ENCODE peak calls at places on chromosomes 12 and 14, in seven cellular contexts. O is transverse colon, V is esophagus squamous epithelium, T is tibial nerve, K is heart left ventricle, N is upper lobe of left lung, G is sigmoid colon. L is an unnamed sample.

GRCh38 chr14:103151270-103151933 is 28.1 kb downstream of the TNFAIP2 start:
- DNase-seq in O (no peak), V (no peak), T (no peak), K (no peak), N (no peak), G (no peak), L (no peak)

GRCh38 chr12:2119266-2119665 is 66.5 kb downstream of the CACNA1C start:
- DNase-seq in O (no peak), V (no peak), T (no peak), K (no peak), N (no peak), G (peak), L (no peak)

GRCh38 chr12:65615091-65615490 is 209.2 kb upstream of the HMGA2 start:
- DNase-seq in O (no peak), V (no peak), T (no peak), K (no peak), N (no peak), G (no peak), L (no peak)

GRCh38 chr12:66127695-66128094 is 2.9 kb downstream of the LLPH start:
- DNase-seq in O (no peak), V (no peak), T (no peak), K (no peak), N (no peak), G (no peak), L (no peak)

GRCh38 chr14:34098045-34098984 is 147.4 kb upstream of the EGLN3 start:
- DNase-seq in O (peak), V (no peak), T (peak), K (peak), N (no peak), G (no peak), L (no peak)

GRCh38 chr14:68442828-68443460 is 349.9 kb downstream of the ZFP36L1 start:
- DNase-seq in O (no peak), V (no peak), T (no peak), K (no peak), N (no peak), G (no peak), L (no peak)

GRCh38 chr12:132766380-132767085 is 4.9 kb upstream of the ANKLE2 start:
- DNase-seq in O (peak), V (no peak), T (no peak), K (peak), N (peak), G (no peak), L (peak)

GRCh38 chr12:6093764-6094163 is 30.7 kb downstream of the VWF start:
- DNase-seq in O (no peak), V (no peak), T (no peak), K (no peak), N (peak), G (peak), L (peak)

GRCh38 chr12:110312581-110313360 is 31.7 kb downstream of the ATP2A2 start:
- DNase-seq in O (no peak), V (no peak), T (no peak), K (no peak), N (no peak), G (peak), L (no peak)

GRCh38 chr12:108167974-108168373 is 38.9 kb downstream of the WSCD2 start:
- DNase-seq in O (no peak), V (no peak), T (no peak), K (no peak), N (no peak), G (no peak), L (peak)

GRCh38 chr14:35114036-35114435 is 7.8 kb downstream of the PPP2R3C start:
- DNase-seq in O (no peak), V (no peak), T (no peak), K (no peak), N (no peak), G (no peak), L (no peak)

GRCh38 chr14:27366596-27366995 is 768.8 kb upstream of the NOVA1 start:
- DNase-seq in O (no peak), V (no peak), T (no peak), K (no peak), N (no peak), G (no peak), L (no peak)

GRCh38 chr12:28440209-28440608 is 250.0 kb downstream of the CCDC91 start:
- DNase-seq in O (no peak), V (no peak), T (no peak), K (no peak), N (no peak), G (no peak), L (no peak)

GRCh38 chr14:80959448-80960006 is 4.1 kb downstream of the TSHR start:
- DNase-seq in O (peak), V (peak), T (no peak), K (no peak), N (no peak), G (no peak), L (no peak)

GRCh38 chr14:96261772-96262485 is 5.9 kb downstream of the BDKRB1 start:
- DNase-seq in O (no peak), V (no peak), T (no peak), K (no peak), N (no peak), G (peak), L (no peak)

GRCh38 chr12:6336079-6336858 is 5.6 kb downstream of the TNFRSF1A start:
- DNase-seq in O (peak), V (peak), T (peak), K (peak), N (peak), G (peak), L (peak)

GRCh38 chr14:65261425-65261920 is 151.1 kb upstream of the FUT8 start:
- DNase-seq in O (no peak), V (no peak), T (no peak), K (no peak), N (no peak), G (no peak), L (no peak)

GRCh38 chr14:36617824-36618223 is 35.4 kb upstream of the NKX2-8 start:
- DNase-seq in O (no peak), V (no peak), T (no peak), K (no peak), N (no peak), G (no peak), L (no peak)

DNA sequence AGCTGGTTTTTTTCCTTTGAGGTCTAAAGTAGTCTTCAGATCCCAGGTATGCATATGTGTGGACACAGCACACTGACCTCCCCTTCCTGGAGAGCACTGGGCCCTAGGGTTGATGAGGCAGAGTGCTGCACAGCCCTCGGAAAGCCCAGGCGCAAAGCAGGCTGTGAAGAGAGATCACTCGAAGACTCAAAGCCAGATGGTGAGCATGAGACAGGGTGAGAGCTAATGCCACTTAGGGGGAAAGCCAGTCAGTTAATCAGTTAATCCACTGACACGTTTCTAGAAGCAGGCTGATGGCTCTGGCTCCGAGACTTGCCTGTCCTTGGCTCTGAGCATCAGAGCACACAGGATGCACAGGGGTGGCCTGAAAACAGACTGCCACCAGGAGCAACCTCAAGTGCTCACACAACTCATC is 11.7 kb downstream of the AQP6 start:
- DNase-seq in O (no peak), V (no peak), T (no peak), K (no peak), N (peak), G (no peak), L (no peak)
- TF ChIP-seq POLR2A in O (no peak), V (no peak), T (no peak), K (no peak), N (no peak), G (no peak), L (no peak)

GRCh38 chr12:122276242-122276641 is 9.9 kb upstream of the VPS33A start:
- DNase-seq in O (no peak), V (no peak), T (no peak), K (no peak), N (no peak), G (no peak), L (no peak)
- H3K4me3 ChIP-seq in O (no peak), V (no peak), T (no peak), K (no peak), N (no peak), G (no peak), L (no peak)

GRCh38 chr14:74652541-74652940 is 40.5 kb upstream of the LTBP2 start:
- DNase-seq in O (no peak), V (no peak), T (no peak), K (no peak), N (no peak), G (no peak), L (no peak)
- TF ChIP-seq POLR2A in O (no peak), V (no peak), T (no peak), K (no peak), N (no peak), G (no peak), L (no peak)

GRCh38 chr14:93937519-93937918 is 10.4 kb downstream of the FAM181A start:
- DNase-seq in O (no peak), V (no peak), T (no peak), K (no peak), N (no peak), G (no peak), L (peak)

GRCh38 chr14:93940437-93940836 is 13.3 kb downstream of the FAM181A start:
- DNase-seq in O (no peak), V (no peak), T (no peak), K (no peak), N (no peak), G (no peak), L (no peak)

GRCh38 chr14:93941293-93941910 is 14.3 kb downstream of the FAM181A start:
- DNase-seq in O (no peak), V (no peak), T (no peak), K (no peak), N (no peak), G (no peak), L (no peak)

GRCh38 chr14:93938766-93939303 is 11.7 kb downstream of the FAM181A start:
- DNase-seq in O (no peak), V (no peak), T (no peak), K (no peak), N (no peak), G (no peak), L (no peak)

DNA sequence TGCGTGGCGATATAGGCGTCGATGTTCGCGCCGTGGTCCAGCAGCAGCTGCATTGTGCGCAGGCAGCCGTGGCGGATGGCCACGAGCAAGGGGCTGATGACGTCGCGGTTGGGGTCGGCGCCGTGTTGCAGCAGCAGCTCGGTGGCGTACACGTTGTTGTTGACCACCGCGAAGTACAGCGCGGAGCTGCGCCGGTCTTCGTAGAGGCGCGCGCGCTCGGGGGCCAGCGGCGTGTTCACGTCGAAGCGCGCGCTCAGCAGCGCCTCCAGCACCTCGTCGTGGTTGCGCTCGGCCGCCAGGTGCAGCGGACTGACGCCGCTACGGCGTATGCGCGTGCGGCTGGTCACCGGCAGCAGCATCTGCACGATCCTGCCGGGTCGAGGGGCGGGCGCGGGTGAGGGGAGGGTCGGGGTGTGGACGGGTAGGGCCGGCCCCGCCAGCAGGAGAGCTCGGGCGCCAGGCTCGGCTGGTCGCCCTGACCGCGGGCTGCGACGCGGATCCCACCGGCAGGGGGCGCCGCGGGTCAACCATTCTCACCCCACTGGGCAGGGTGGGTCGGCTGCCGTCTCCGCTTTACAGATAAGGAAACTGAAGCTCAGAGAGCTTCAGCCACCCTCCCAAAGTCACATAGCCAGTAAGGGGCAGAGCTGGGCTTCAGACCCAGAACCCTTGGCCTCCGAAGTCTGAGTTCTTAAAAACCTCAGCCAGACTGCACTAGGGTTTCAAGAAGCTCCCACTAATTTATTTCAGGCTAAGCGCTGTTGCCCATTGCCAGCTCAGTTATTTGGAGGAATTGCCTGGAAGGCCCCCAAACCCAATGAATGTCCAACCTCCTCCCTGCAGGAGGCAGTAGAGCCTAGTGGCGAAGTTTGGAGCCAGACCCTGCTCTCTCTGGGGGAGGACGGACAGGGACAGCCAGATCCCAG is 12.4 kb downstream of the FAM181A start:
- DNase-seq in O (peak), V (peak), T (peak), K (peak), N (peak), G (peak), L (peak)
- H3K4me3 ChIP-seq in O (peak), V (peak), T (peak), K (peak), N (peak), G (peak), L (no peak)

DNA sequence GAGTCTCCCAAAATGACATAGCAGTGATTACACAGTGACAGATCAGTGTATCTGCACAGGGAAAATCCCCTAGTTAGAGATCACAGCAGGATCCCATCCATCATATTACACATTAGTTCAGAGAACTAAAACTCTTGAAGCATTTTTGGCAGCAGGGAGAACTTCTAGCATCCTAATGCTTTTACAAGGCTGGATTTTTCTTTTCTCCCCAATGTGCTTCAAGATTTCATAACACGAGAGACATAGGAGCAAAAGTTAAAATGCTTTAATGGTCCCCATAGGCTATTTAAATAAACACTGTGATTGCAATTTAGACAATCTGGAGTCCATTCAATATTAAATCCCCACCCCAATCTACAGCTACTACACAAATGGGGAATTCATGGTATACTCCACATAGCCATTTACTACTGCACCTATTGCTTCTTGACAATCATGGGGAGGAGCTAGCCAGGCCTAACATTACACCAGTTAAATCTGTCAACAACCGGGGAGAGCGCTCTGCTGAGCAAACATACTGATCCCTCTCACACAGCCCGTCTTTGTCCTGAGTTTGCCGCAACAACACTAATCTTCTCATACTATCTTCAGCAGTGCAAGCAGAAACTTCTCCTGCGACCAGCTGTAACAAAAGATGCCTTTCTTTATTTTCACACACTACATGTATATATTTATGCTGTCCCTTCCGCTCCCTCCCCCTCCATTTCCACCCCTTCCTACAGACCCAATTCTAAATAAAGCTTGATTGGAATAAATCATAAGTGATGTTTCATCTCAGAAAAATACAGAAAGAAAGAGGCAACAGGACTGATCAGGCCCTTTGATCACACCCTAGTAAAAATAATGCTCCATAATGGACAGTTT is 120.3 kb upstream of the SOX5 start:
- DNase-seq in O (peak), V (no peak), T (no peak), K (no peak), N (no peak), G (no peak), L (no peak)
- TF ChIP-seq POLR2A in O (no peak), V (no peak), T (no peak), K (no peak), N (no peak), G (no peak), L (no peak)

DNA sequence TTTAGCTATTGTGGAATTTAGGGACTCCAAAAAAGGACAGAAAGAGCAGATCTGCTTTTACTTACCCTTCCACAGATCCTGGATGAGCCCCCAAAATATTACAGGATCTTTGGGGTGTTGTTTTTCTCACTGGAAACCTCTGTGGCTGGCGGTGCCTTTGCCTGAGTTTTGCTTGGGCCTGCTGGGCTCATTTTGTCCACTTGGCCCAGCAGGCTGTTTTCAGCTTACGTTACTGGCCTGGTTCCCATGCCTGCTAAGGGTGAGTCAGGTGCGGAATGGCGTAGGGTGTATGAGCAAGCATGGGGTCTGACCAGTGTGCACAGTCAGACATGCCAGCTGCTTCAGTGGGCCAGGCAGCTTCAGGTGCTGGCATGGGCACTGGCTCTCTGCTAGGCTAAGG is 45.8 kb downstream of the HSD17B6 start:
- DNase-seq in O (no peak), V (no peak), T (no peak), K (no peak), N (no peak), G (no peak), L (no peak)
- H3K4me3 ChIP-seq in O (no peak), V (no peak), T (no peak), K (no peak), N (no peak), G (no peak), L (no peak)

GRCh38 chr12:124917135-124917840 is 2.8 kb upstream of the UBC start:
- DNase-seq in O (peak), V (no peak), T (peak), K (peak), N (peak), G (peak), L (peak)
- TF ChIP-seq POLR2A in O (peak), V (no peak), T (peak), K (no peak), N (peak), G (peak), L (no peak)

L was measured in lower leg skin.